ENCODE peak calls at places on chromosome 20, in six cellular contexts. One of them, this sample, is unnamed.

GRCh38 chr20:51695574-51696303 is 72.5 kb downstream of the ATP9A start:
- DNase-seq in mesenchymal stem cell: peak
- DNase-seq in IMR-90: peak
- DNase-seq in neuronal stem cell: no peak
- DNase-seq in H9: no peak
- DNase-seq in H1: no peak
- DNase-seq in this sample: no peak

GRCh38 chr20:57383447-57384347 is 7.5 kb upstream of the RBM38 start:
- DNase-seq in mesenchymal stem cell: no peak
- DNase-seq in IMR-90: no peak
- DNase-seq in neuronal stem cell: no peak
- DNase-seq in H9: peak
- DNase-seq in H1: no peak
- DNase-seq in this sample: no peak

GRCh38 chr20:54062812-54063280 is 7.5 kb downstream of the BCAS1 start:
- DNase-seq in mesenchymal stem cell: peak
- DNase-seq in IMR-90: peak
- DNase-seq in neuronal stem cell: peak
- DNase-seq in H9: no peak
- DNase-seq in H1: no peak
- DNase-seq in this sample: peak

GRCh38 chr20:328596-329324 is 3.4 kb downstream of the SOX12 start:
- DNase-seq in mesenchymal stem cell: no peak
- DNase-seq in IMR-90: no peak
- DNase-seq in neuronal stem cell: no peak
- DNase-seq in H9: no peak
- DNase-seq in H1: no peak
- DNase-seq in this sample: no peak

GRCh38 chr20:61516398-61517208 is 264.5 kb downstream of the CDH4 start:
- DNase-seq in mesenchymal stem cell: peak
- DNase-seq in IMR-90: peak
- DNase-seq in neuronal stem cell: no peak
- DNase-seq in H9: no peak
- DNase-seq in H1: no peak
- DNase-seq in this sample: no peak

GRCh38 chr20:53736757-53737403 is 143.2 kb upstream of the ZNF217 start:
- DNase-seq in mesenchymal stem cell: peak
- DNase-seq in IMR-90: peak
- DNase-seq in neuronal stem cell: no peak
- DNase-seq in H9: no peak
- DNase-seq in H1: no peak
- DNase-seq in this sample: peak

GRCh38 chr20:47003223-47003622 is 108.6 kb downstream of the EYA2 start:
- DNase-seq in mesenchymal stem cell: no peak
- DNase-seq in IMR-90: no peak
- DNase-seq in neuronal stem cell: no peak
- DNase-seq in H9: no peak
- DNase-seq in H1: no peak
- DNase-seq in this sample: no peak

GRCh38 chr20:37867289-37868195 is 35.4 kb upstream of the VSTM2L start:
- DNase-seq in mesenchymal stem cell: peak
- DNase-seq in IMR-90: no peak
- DNase-seq in neuronal stem cell: no peak
- DNase-seq in H9: no peak
- DNase-seq in H1: no peak
- DNase-seq in this sample: no peak

GRCh38 chr20:36849333-36850065 is 26.4 kb upstream of the TLDC2 start:
- DNase-seq in mesenchymal stem cell: no peak
- DNase-seq in IMR-90: no peak
- DNase-seq in neuronal stem cell: no peak
- DNase-seq in H9: no peak
- DNase-seq in H1: no peak
- DNase-seq in this sample: no peak

GRCh38 chr20:24968278-24968677 is 19.2 kb downstream of the CST7 start:
- DNase-seq in mesenchymal stem cell: no peak
- DNase-seq in IMR-90: no peak
- DNase-seq in neuronal stem cell: no peak
- DNase-seq in H9: peak
- DNase-seq in H1: no peak
- DNase-seq in this sample: no peak

GRCh38 chr20:46970937-46971630 is 76.4 kb downstream of the EYA2 start:
- DNase-seq in mesenchymal stem cell: peak
- DNase-seq in IMR-90: peak
- DNase-seq in neuronal stem cell: peak
- DNase-seq in H9: peak
- DNase-seq in H1: no peak
- DNase-seq in this sample: peak

GRCh38 chr20:6828794-6829423 is 61.4 kb downstream of the BMP2 start:
- DNase-seq in mesenchymal stem cell: peak
- DNase-seq in IMR-90: peak
- DNase-seq in neuronal stem cell: peak
- DNase-seq in H9: peak
- DNase-seq in H1: peak
- DNase-seq in this sample: peak

GRCh38 chr20:19498756-19499155 is 259.3 kb upstream of the RIN2 start:
- DNase-seq in mesenchymal stem cell: no peak
- DNase-seq in IMR-90: no peak
- DNase-seq in neuronal stem cell: no peak
- DNase-seq in H9: no peak
- DNase-seq in H1: no peak
- DNase-seq in this sample: no peak

GRCh38 chr20:51462566-51463276 is 79.8 kb downstream of the NFATC2 start:
- DNase-seq in mesenchymal stem cell: peak
- DNase-seq in IMR-90: peak
- DNase-seq in neuronal stem cell: no peak
- DNase-seq in H9: no peak
- DNase-seq in H1: no peak
- DNase-seq in this sample: no peak

GRCh38 chr20:56211051-56211450 is 37.5 kb upstream of the MC3R start:
- DNase-seq in mesenchymal stem cell: no peak
- DNase-seq in IMR-90: no peak
- DNase-seq in neuronal stem cell: no peak
- DNase-seq in H9: no peak
- DNase-seq in H1: no peak
- DNase-seq in this sample: no peak

GRCh38 chr20:56205350-56205749 is 43.2 kb upstream of the MC3R start:
- DNase-seq in mesenchymal stem cell: no peak
- DNase-seq in IMR-90: no peak
- DNase-seq in neuronal stem cell: no peak
- DNase-seq in H9: no peak
- DNase-seq in H1: no peak
- DNase-seq in this sample: peak

GRCh38 chr20:56207656-56208055 is 40.9 kb upstream of the MC3R start:
- DNase-seq in mesenchymal stem cell: no peak
- DNase-seq in IMR-90: no peak
- DNase-seq in neuronal stem cell: no peak
- DNase-seq in H9: no peak
- DNase-seq in H1: no peak
- DNase-seq in this sample: no peak

GRCh38 chr20:56204206-56204605 is 44.3 kb upstream of the MC3R start:
- DNase-seq in mesenchymal stem cell: no peak
- DNase-seq in IMR-90: no peak
- DNase-seq in neuronal stem cell: no peak
- DNase-seq in H9: no peak
- DNase-seq in H1: no peak
- DNase-seq in this sample: no peak

DNA sequence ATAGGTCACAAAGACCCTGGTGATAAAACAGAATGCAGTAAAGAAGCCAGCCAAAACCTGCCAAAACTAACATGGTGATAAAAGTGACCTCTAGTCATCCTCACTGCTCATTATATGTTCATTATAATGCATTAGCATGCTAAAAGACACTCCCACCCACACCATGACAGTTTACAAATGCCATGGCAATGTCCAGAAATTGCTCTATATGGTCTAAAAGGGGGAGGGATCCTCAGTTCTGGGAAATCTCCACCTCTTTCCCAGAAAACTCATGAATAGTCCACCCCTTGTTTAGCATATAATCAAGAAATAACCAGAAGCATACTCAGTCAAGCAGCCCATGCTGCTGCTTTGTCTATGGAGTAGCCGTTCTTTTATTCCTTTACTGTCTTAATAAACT is 40.4 kb upstream of the MC3R start:
- DNase-seq in mesenchymal stem cell: no peak
- DNase-seq in IMR-90: no peak
- DNase-seq in neuronal stem cell: no peak
- DNase-seq in H9: no peak
- DNase-seq in H1: no peak
- DNase-seq in this sample: no peak
- H3K14ac ChIP-seq in mesenchymal stem cell: no peak
- H3K14ac ChIP-seq in IMR-90: no peak
- H3K14ac ChIP-seq in neuronal stem cell: no peak
- H3K14ac ChIP-seq in H9: no peak
- H3K14ac ChIP-seq in H1: no peak
- H3K14ac ChIP-seq in this sample: no peak

DNA sequence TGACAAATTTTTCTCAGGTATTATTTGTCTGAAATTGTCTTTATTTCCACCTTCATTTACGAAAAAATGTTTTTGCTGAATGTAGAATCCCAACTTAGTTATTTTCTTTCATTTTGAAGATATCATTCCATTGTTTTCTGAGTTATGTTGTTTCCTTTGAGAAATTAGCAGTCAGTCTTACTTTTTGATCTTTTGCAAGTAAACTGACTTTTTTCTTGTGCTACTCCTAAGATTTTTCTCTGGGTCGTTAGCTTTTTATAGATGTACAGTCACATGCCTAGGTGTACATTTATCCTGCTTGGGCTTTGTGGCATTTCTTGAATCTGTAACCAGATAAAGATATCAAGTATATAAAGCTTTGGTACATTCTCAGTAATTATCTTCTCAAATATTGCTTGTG is 29.6 kb upstream of the ASIP start:
- DNase-seq in mesenchymal stem cell: no peak
- DNase-seq in IMR-90: no peak
- DNase-seq in neuronal stem cell: no peak
- DNase-seq in H9: no peak
- DNase-seq in H1: no peak
- DNase-seq in this sample: no peak
- H3K14ac ChIP-seq in mesenchymal stem cell: no peak
- H3K14ac ChIP-seq in IMR-90: no peak
- H3K14ac ChIP-seq in neuronal stem cell: no peak
- H3K14ac ChIP-seq in H9: no peak
- H3K14ac ChIP-seq in H1: no peak
- H3K14ac ChIP-seq in this sample: no peak

DNA sequence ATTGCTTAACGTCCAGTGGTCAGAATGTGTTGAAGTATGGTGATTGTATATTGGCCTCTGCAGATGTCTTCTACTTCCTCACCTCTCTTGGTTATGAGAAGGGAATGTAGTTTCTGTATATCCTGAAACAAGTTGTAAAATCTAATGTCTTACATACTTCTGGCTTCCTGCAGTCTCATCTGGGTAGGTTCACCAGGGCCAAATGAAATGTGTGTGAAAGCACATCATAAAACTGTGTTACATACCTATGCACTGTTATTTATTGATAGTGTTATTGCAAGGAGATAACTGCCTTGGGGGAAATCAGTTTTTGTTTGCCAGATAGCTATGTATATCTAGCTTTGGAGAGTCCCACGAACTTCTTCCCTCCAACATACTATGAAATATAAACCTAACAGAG is 35.7 kb upstream of the PLCG1 start:
- DNase-seq in mesenchymal stem cell: no peak
- DNase-seq in IMR-90: no peak
- DNase-seq in neuronal stem cell: no peak
- DNase-seq in H9: no peak
- DNase-seq in H1: no peak
- DNase-seq in this sample: no peak
- H3K14ac ChIP-seq in mesenchymal stem cell: no peak
- H3K14ac ChIP-seq in IMR-90: no peak
- H3K14ac ChIP-seq in neuronal stem cell: no peak
- H3K14ac ChIP-seq in H9: no peak
- H3K14ac ChIP-seq in H1: no peak
- H3K14ac ChIP-seq in this sample: no peak

DNA sequence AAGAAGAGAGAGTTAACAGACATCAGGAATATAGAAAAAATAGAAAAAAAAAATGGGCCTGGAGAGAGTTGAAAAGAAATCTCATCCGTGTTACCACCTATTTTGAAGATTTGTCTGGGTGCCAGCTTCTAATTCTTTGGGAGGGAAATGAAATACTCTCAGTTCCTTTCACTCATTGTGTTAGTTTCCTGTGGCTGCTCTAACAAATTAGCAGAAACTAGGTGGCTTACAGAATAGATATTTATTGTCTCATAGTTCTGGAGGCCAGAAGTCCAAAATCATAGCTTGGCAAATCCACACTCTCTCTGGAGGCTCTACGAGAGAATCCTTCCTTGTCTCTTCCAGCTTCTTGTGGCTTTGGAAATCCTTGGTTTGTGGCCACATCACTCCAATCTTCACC is 225.1 kb upstream of the BTBD3 start:
- DNase-seq in mesenchymal stem cell: no peak
- DNase-seq in IMR-90: no peak
- DNase-seq in neuronal stem cell: no peak
- DNase-seq in H9: no peak
- DNase-seq in H1: no peak
- DNase-seq in this sample: no peak
- H3K14ac ChIP-seq in mesenchymal stem cell: no peak
- H3K14ac ChIP-seq in IMR-90: no peak
- H3K14ac ChIP-seq in neuronal stem cell: no peak
- H3K14ac ChIP-seq in H9: no peak
- H3K14ac ChIP-seq in H1: no peak
- H3K14ac ChIP-seq in this sample: no peak

This sample was measured in trophoblast cell.